ENCODE peak calls at places on chromosomes 1 and 21, in six cellular contexts. One of them, this sample, is unnamed.
A peak's percentile ranks its signal among the peaks of the same experiment; 100 is the strongest.

GRCh38 chr1:226661965-226662364 is 77.1 kb downstream of the ITPKB start:
- DNase-seq in fibroblast of lung: no peak
- DNase-seq in neural progenitor cell: no peak
- DNase-seq in H9: no peak
- DNase-seq in IMR-90: peak; percentile 48
- DNase-seq in PC-3: no peak
- DNase-seq in this sample: no peak

GRCh38 chr1:116288201-116288598 is 84.8 kb upstream of the ATP1A1 start:
- DNase-seq in neural progenitor cell: no peak
- DNase-seq in fibroblast of lung: no peak
- DNase-seq in IMR-90: no peak
- DNase-seq in PC-3: no peak
- DNase-seq in H9: no peak
- DNase-seq in this sample: no peak

GRCh38 chr1:46667782-46668760 is at the start of gene ATPAF1:
- DNase-seq in neural progenitor cell: peak; percentile 89
- DNase-seq in IMR-90: peak; percentile 57
- DNase-seq in fibroblast of lung: peak; percentile 74
- DNase-seq in PC-3: peak; percentile 67
- DNase-seq in H9: peak; percentile 91
- DNase-seq in this sample: peak; percentile 41

GRCh38 chr1:164644774-164645634 is 86.0 kb downstream of the PBX1 start:
- DNase-seq in neural progenitor cell: no peak
- DNase-seq in H9: no peak
- DNase-seq in IMR-90: peak; percentile 70
- DNase-seq in PC-3: peak; percentile 67
- DNase-seq in fibroblast of lung: peak; percentile 70
- DNase-seq in this sample: no peak

GRCh38 chr1:64215576-64215975 is 12.2 kb downstream of the UBE2U start:
- DNase-seq in neural progenitor cell: no peak
- DNase-seq in IMR-90: no peak
- DNase-seq in PC-3: no peak
- DNase-seq in H9: no peak
- DNase-seq in fibroblast of lung: peak; percentile 31
- DNase-seq in this sample: no peak

GRCh38 chr1:220113136-220113695 is 19.3 kb downstream of the IARS2 start:
- DNase-seq in IMR-90: peak; percentile 20
- DNase-seq in neural progenitor cell: peak; percentile 43
- DNase-seq in H9: no peak
- DNase-seq in PC-3: peak; percentile 64
- DNase-seq in fibroblast of lung: no peak
- DNase-seq in this sample: peak; percentile 30

GRCh38 chr21:31136891-31137290 is 98.6 kb upstream of the KRTAP19-8 start:
- DNase-seq in IMR-90: peak; percentile 74
- DNase-seq in H9: no peak
- DNase-seq in PC-3: no peak
- DNase-seq in neural progenitor cell: no peak
- DNase-seq in fibroblast of lung: peak; percentile 67
- DNase-seq in this sample: no peak

GRCh38 chr1:154716012-154716411 is 108.0 kb upstream of the ADAR start:
- DNase-seq in neural progenitor cell: no peak
- DNase-seq in fibroblast of lung: no peak
- DNase-seq in IMR-90: no peak
- DNase-seq in H9: no peak
- DNase-seq in PC-3: no peak
- DNase-seq in this sample: no peak

GRCh38 chr1:86866665-86867064 is 47.3 kb downstream of the SELENOF start:
- DNase-seq in H9: no peak
- DNase-seq in neural progenitor cell: no peak
- DNase-seq in IMR-90: peak; percentile 87
- DNase-seq in fibroblast of lung: peak; percentile 66
- DNase-seq in PC-3: no peak
- DNase-seq in this sample: no peak

GRCh38 chr1:86861424-86861823 is 52.5 kb downstream of the SELENOF start:
- DNase-seq in H9: no peak
- DNase-seq in neural progenitor cell: no peak
- DNase-seq in PC-3: no peak
- DNase-seq in IMR-90: no peak
- DNase-seq in fibroblast of lung: no peak
- DNase-seq in this sample: no peak

GRCh38 chr1:86868477-86868876 is 45.4 kb downstream of the SELENOF start:
- DNase-seq in PC-3: no peak
- DNase-seq in fibroblast of lung: peak; percentile 35
- DNase-seq in IMR-90: peak; percentile 7
- DNase-seq in neural progenitor cell: no peak
- DNase-seq in H9: no peak
- DNase-seq in this sample: no peak

GRCh38 chr1:86871001-86871400 is 42.9 kb downstream of the SELENOF start:
- DNase-seq in neural progenitor cell: no peak
- DNase-seq in fibroblast of lung: no peak
- DNase-seq in IMR-90: no peak
- DNase-seq in H9: no peak
- DNase-seq in PC-3: no peak
- DNase-seq in this sample: no peak

GRCh38 chr1:86865973-86866637 is 47.8 kb downstream of the SELENOF start:
- DNase-seq in PC-3: no peak
- DNase-seq in IMR-90: no peak
- DNase-seq in H9: no peak
- DNase-seq in fibroblast of lung: no peak
- DNase-seq in neural progenitor cell: no peak
- DNase-seq in this sample: no peak
- H3K4me2 ChIP-seq in PC-3: no peak overlapping the region
- H3K4me2 ChIP-seq in IMR-90: no peak overlapping the region
- H3K4me2 ChIP-seq in H9: no peak overlapping the region
- H3K4me2 ChIP-seq in fibroblast of lung: no peak overlapping the region
- H3K4me2 ChIP-seq in neural progenitor cell: no peak overlapping the region
- H3K4me2 ChIP-seq in this sample: no peak overlapping the region

DNA sequence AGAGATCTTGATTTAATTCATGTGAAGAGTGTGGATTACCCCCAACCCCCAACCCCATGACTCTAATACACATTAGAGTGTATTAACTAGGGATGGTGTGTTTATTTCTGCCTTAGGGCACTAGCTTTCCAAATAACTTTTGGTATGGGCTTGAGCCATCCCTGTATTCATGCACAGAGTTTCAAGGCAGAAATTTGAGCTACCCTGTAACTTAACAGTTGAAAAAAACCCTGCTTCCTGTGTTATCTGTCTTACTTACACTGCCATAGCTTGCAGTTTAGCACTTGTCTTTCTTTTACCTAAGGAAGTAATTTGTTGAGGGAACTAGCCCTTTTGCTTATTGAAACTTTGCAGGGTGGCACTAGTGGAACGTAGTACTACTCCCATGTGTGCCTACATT is 6.3 kb downstream of the SRSF11 start:
- DNase-seq in PC-3: no peak
- DNase-seq in neural progenitor cell: no peak
- DNase-seq in fibroblast of lung: no peak
- DNase-seq in H9: no peak
- DNase-seq in IMR-90: peak; percentile 7
- DNase-seq in this sample: no peak
- H3K27ac ChIP-seq in PC-3: no peak overlapping the region
- H3K27ac ChIP-seq in neural progenitor cell: no peak overlapping the region
- H3K27ac ChIP-seq in fibroblast of lung: no peak overlapping the region
- H3K27ac ChIP-seq in H9: no peak overlapping the region
- H3K27ac ChIP-seq in IMR-90: no peak overlapping the region
- H3K27ac ChIP-seq in this sample: no peak overlapping the region

GRCh38 chr1:26125382-26125781 is 13.8 kb downstream of the PDIK1L start:
- DNase-seq in neural progenitor cell: no peak
- DNase-seq in IMR-90: no peak
- DNase-seq in H9: no peak
- DNase-seq in PC-3: no peak
- DNase-seq in fibroblast of lung: no peak
- DNase-seq in this sample: no peak
- H3K4me2 ChIP-seq in neural progenitor cell: no peak overlapping the region
- H3K4me2 ChIP-seq in IMR-90: no peak overlapping the region
- H3K4me2 ChIP-seq in H9: no peak overlapping the region
- H3K4me2 ChIP-seq in PC-3: peak overlapping the region; percentile 76
- H3K4me2 ChIP-seq in fibroblast of lung: no peak overlapping the region
- H3K4me2 ChIP-seq in this sample: no peak overlapping the region

GRCh38 chr1:28067523-28068090 is 20.8 kb downstream of the EYA3 start:
- DNase-seq in IMR-90: peak; percentile 57
- DNase-seq in fibroblast of lung: peak; percentile 28
- DNase-seq in H9: no peak
- DNase-seq in neural progenitor cell: no peak
- DNase-seq in PC-3: peak; percentile 29
- DNase-seq in this sample: no peak

GRCh38 chr1:28066393-28067154 is 21.8 kb downstream of the EYA3 start:
- DNase-seq in neural progenitor cell: no peak
- DNase-seq in PC-3: peak; percentile 42
- DNase-seq in IMR-90: no peak
- DNase-seq in fibroblast of lung: no peak
- DNase-seq in H9: no peak
- DNase-seq in this sample: no peak

GRCh38 chr1:28058971-28059878 is 29.2 kb downstream of the EYA3 start:
- DNase-seq in fibroblast of lung: no peak
- DNase-seq in H9: no peak
- DNase-seq in PC-3: no peak
- DNase-seq in IMR-90: no peak
- DNase-seq in neural progenitor cell: no peak
- DNase-seq in this sample: no peak

GRCh38 chr1:28062806-28063205 is 25.6 kb downstream of the EYA3 start:
- DNase-seq in IMR-90: no peak
- DNase-seq in H9: no peak
- DNase-seq in neural progenitor cell: no peak
- DNase-seq in fibroblast of lung: peak; percentile 30
- DNase-seq in PC-3: no peak
- DNase-seq in this sample: no peak

GRCh38 chr1:28064064-28064463 is 24.3 kb downstream of the EYA3 start:
- DNase-seq in H9: no peak
- DNase-seq in IMR-90: peak; percentile 83
- DNase-seq in neural progenitor cell: no peak
- DNase-seq in fibroblast of lung: peak; percentile 63
- DNase-seq in PC-3: peak; percentile 67
- DNase-seq in this sample: no peak
- H3K27ac ChIP-seq in H9: no peak overlapping the region
- H3K27ac ChIP-seq in IMR-90: no peak overlapping the region
- H3K27ac ChIP-seq in neural progenitor cell: no peak overlapping the region
- H3K27ac ChIP-seq in fibroblast of lung: no peak overlapping the region
- H3K27ac ChIP-seq in PC-3: peak overlapping the region; percentile 32
- H3K27ac ChIP-seq in this sample: no peak overlapping the region

GRCh38 chr1:10962483-10962882 is 50.0 kb upstream of the TARDBP start:
- DNase-seq in IMR-90: no peak
- DNase-seq in fibroblast of lung: peak; percentile 48
- DNase-seq in H9: no peak
- DNase-seq in neural progenitor cell: no peak
- DNase-seq in PC-3: peak; percentile 18
- DNase-seq in this sample: no peak

GRCh38 chr1:10957151-10957550 is 55.3 kb upstream of the TARDBP start:
- DNase-seq in neural progenitor cell: no peak
- DNase-seq in fibroblast of lung: no peak
- DNase-seq in PC-3: no peak
- DNase-seq in IMR-90: no peak
- DNase-seq in H9: no peak
- DNase-seq in this sample: no peak

GRCh38 chr1:10958614-10959013 is 53.8 kb upstream of the TARDBP start:
- DNase-seq in fibroblast of lung: no peak
- DNase-seq in H9: peak; percentile 81
- DNase-seq in IMR-90: no peak
- DNase-seq in neural progenitor cell: no peak
- DNase-seq in PC-3: no peak
- DNase-seq in this sample: no peak

GRCh38 chr1:10960954-10961833 is 51.3 kb upstream of the TARDBP start:
- DNase-seq in fibroblast of lung: peak; percentile 46
- DNase-seq in neural progenitor cell: peak; percentile 90
- DNase-seq in H9: peak; percentile 95
- DNase-seq in IMR-90: peak; percentile 56
- DNase-seq in PC-3: peak; percentile 85
- DNase-seq in this sample: peak; percentile 56

DNA sequence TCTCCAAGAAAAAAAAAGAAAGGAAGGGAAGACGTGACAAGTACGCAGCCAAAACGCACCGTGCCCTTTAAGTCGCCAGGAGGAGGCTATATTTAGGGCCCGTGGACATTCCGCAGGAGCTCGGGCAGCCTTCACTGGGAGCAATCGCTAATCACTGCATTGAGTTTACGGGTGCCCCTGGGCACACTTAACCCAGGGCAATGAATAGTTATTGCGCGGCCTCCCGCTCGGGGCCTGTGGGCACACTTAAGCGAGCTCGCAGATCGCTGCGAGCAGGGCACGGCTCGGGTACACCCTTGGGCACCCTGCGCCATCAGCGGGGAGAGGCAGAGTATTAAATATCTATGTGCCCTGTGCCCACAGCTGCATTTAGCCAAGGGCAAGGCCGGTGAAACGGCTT is 52.0 kb upstream of the TARDBP start:
- DNase-seq in H9: no peak
- DNase-seq in neural progenitor cell: no peak
- DNase-seq in fibroblast of lung: no peak
- DNase-seq in IMR-90: no peak
- DNase-seq in PC-3: no peak
- DNase-seq in this sample: no peak
- H3K4me2 ChIP-seq in H9: no peak overlapping the region
- H3K4me2 ChIP-seq in neural progenitor cell: peak overlapping the region; percentile 69
- H3K4me2 ChIP-seq in fibroblast of lung: no peak overlapping the region
- H3K4me2 ChIP-seq in IMR-90: no peak overlapping the region
- H3K4me2 ChIP-seq in PC-3: no peak overlapping the region
- H3K4me2 ChIP-seq in this sample: no peak overlapping the region

GRCh38 chr1:1315435-1315901 is 7.1 kb downstream of the PUSL1 start:
- DNase-seq in PC-3: no peak
- DNase-seq in fibroblast of lung: no peak
- DNase-seq in IMR-90: no peak
- DNase-seq in neural progenitor cell: peak; percentile 43
- DNase-seq in H9: peak; percentile 75
- DNase-seq in this sample: no peak
- H3K27ac ChIP-seq in PC-3: no peak overlapping the region
- H3K27ac ChIP-seq in fibroblast of lung: no peak overlapping the region
- H3K27ac ChIP-seq in IMR-90: no peak overlapping the region
- H3K27ac ChIP-seq in neural progenitor cell: no peak overlapping the region
- H3K27ac ChIP-seq in H9: no peak overlapping the region
- H3K27ac ChIP-seq in this sample: no peak overlapping the region

GRCh38 chr1:16955186-16955585 is 25.2 kb downstream of the MFAP2 start:
- DNase-seq in IMR-90: no peak
- DNase-seq in H9: no peak
- DNase-seq in fibroblast of lung: no peak
- DNase-seq in PC-3: no peak
- DNase-seq in neural progenitor cell: no peak
- DNase-seq in this sample: no peak
- H3K4me2 ChIP-seq in IMR-90: no peak overlapping the region
- H3K4me2 ChIP-seq in H9: no peak overlapping the region
- H3K4me2 ChIP-seq in fibroblast of lung: no peak overlapping the region
- H3K4me2 ChIP-seq in PC-3: no peak overlapping the region
- H3K4me2 ChIP-seq in neural progenitor cell: no peak overlapping the region
- H3K4me2 ChIP-seq in this sample: no peak overlapping the region

GRCh38 chr21:39336457-39337008 is 12.4 kb downstream of the HMGN1 start:
- DNase-seq in IMR-90: no peak
- DNase-seq in fibroblast of lung: no peak
- DNase-seq in PC-3: no peak
- DNase-seq in H9: no peak
- DNase-seq in neural progenitor cell: no peak
- DNase-seq in this sample: peak; percentile 68
- H3K27ac ChIP-seq in IMR-90: no peak overlapping the region
- H3K27ac ChIP-seq in fibroblast of lung: no peak overlapping the region
- H3K27ac ChIP-seq in PC-3: no peak overlapping the region
- H3K27ac ChIP-seq in H9: no peak overlapping the region
- H3K27ac ChIP-seq in neural progenitor cell: no peak overlapping the region
- H3K27ac ChIP-seq in this sample: no peak overlapping the region

This sample was measured in HepG2.